ENCODE peak calls at places on chromosomes 3 and 15, in six cellular contexts. W is ACHN, X is body of pancreas, P is T-helper 1 cell, Y is T-helper 2 cell, L is astrocyte of the spinal cord. F is an unnamed sample.

GRCh38 chr3:71088742-71089141 is 494.8 kb downstream of the FOXP1 start:
- DNase-seq in W (no peak), X (no peak), P (no peak), Y (no peak), L (no peak), F (no peak)

GRCh38 chr3:59456852-59457485 is 407.1 kb upstream of the CFAP20DC start:
- DNase-seq in W (no peak), X (no peak), P (no peak), Y (no peak), L (no peak), F (no peak)

GRCh38 chr3:41933154-41933676 is 28.7 kb downstream of the ULK4 start:
- DNase-seq in W (no peak), X (no peak), P (no peak), Y (no peak), L (peak), F (no peak)

GRCh38 chr15:33067456-33067855 is 127.1 kb downstream of the FMN1 start:
- DNase-seq in W (no peak), X (no peak), P (no peak), Y (no peak), L (peak), F (no peak)

GRCh38 chr3:133540896-133541674 is 32.4 kb upstream of the CDV3 start:
- DNase-seq in W (peak), X (no peak), P (no peak), Y (no peak), L (peak), F (no peak)

GRCh38 chr3:131526801-131527347 is 24.1 kb upstream of the MRPL3 start:
- DNase-seq in W (no peak), X (peak), P (no peak), Y (no peak), L (peak), F (peak)

GRCh38 chr3:8420613-8421012 is 81.0 kb upstream of the LMCD1 start:
- DNase-seq in W (no peak), X (no peak), P (no peak), Y (no peak), L (no peak), F (no peak)

GRCh38 chr15:58515807-58516206 is 84.0 kb downstream of the LIPC start:
- DNase-seq in W (no peak), X (no peak), P (no peak), Y (peak), L (no peak), F (no peak)

GRCh38 chr3:14440531-14441239 is 38.3 kb downstream of the SLC6A6 start:
- DNase-seq in W (no peak), X (no peak), P (no peak), Y (no peak), L (peak), F (no peak)

GRCh38 chr3:173275740-173276139 is 121.8 kb upstream of the NLGN1 start:
- DNase-seq in W (peak), X (no peak), P (no peak), Y (no peak), L (no peak), F (no peak)

GRCh38 chr3:8237893-8238292 is 263.7 kb upstream of the LMCD1 start:
- DNase-seq in W (no peak), X (no peak), P (no peak), Y (no peak), L (no peak), F (no peak)

GRCh38 chr3:30657914-30658313 is 51.5 kb downstream of the TGFBR2 start:
- DNase-seq in W (no peak), X (no peak), P (no peak), Y (no peak), L (no peak), F (no peak)

GRCh38 chr15:40511472-40512133 is 40.8 kb downstream of the CHST14 start:
- DNase-seq in W (peak), X (peak), P (no peak), Y (no peak), L (peak), F (peak)

GRCh38 chr3:110773413-110773954 is 298.1 kb upstream of the NECTIN3 start:
- DNase-seq in W (no peak), X (no peak), P (no peak), Y (no peak), L (peak), F (no peak)

GRCh38 chr3:73885862-73886261 is 261.1 kb upstream of the PDZRN3 start:
- DNase-seq in W (no peak), X (no peak), P (no peak), Y (no peak), L (no peak), F (no peak)

GRCh38 chr15:29889545-29890329 is 67.5 kb upstream of the TJP1 start:
- DNase-seq in W (peak), X (no peak), P (no peak), Y (no peak), L (peak), F (no peak)

F was measured in NCI-H460.